ENCODE peak calls at places on chromosomes 1 and 21, in eight cellular contexts. One of them, this sample, is unnamed.

GRCh38 chr1:22808186-22808845 is 97.7 kb downstream of the EPHB2 start:
- DNase-seq in HCT116: no peak
- DNase-seq in astrocyte of the spinal cord: peak
- DNase-seq in GM19239: no peak
- DNase-seq in NCI-H1694: no peak
- DNase-seq in mesendoderm: no peak
- DNase-seq in stimulated activated CD4-positive, alpha-beta T cell treated with anti-CD3 and anti-CD28 coated beads, Interleukin-2, amount 100 ng/mL, for 24 hours: no peak
- DNase-seq in left ventricle myocardium inferior: no peak
- DNase-seq in this sample: no peak

GRCh38 chr1:17763995-17764394 is 8.9 kb downstream of the ACTL8 start:
- DNase-seq in HCT116: no peak
- DNase-seq in astrocyte of the spinal cord: no peak
- DNase-seq in GM19239: no peak
- DNase-seq in NCI-H1694: no peak
- DNase-seq in mesendoderm: no peak
- DNase-seq in stimulated activated CD4-positive, alpha-beta T cell treated with anti-CD3 and anti-CD28 coated beads, Interleukin-2, amount 100 ng/mL, for 24 hours: no peak
- DNase-seq in left ventricle myocardium inferior: no peak
- DNase-seq in this sample: no peak

GRCh38 chr1:15155191-15155590 is 1.6 kb downstream of the TMEM51 start:
- DNase-seq in HCT116: no peak
- DNase-seq in astrocyte of the spinal cord: no peak
- DNase-seq in GM19239: no peak
- DNase-seq in NCI-H1694: no peak
- DNase-seq in mesendoderm: no peak
- DNase-seq in stimulated activated CD4-positive, alpha-beta T cell treated with anti-CD3 and anti-CD28 coated beads, Interleukin-2, amount 100 ng/mL, for 24 hours: no peak
- DNase-seq in left ventricle myocardium inferior: no peak
- DNase-seq in this sample: no peak

GRCh38 chr1:40036574-40036973 is 4.0 kb upstream of the CAP1 start:
- DNase-seq in HCT116: no peak
- DNase-seq in astrocyte of the spinal cord: peak
- DNase-seq in GM19239: no peak
- DNase-seq in NCI-H1694: peak
- DNase-seq in mesendoderm: no peak
- DNase-seq in stimulated activated CD4-positive, alpha-beta T cell treated with anti-CD3 and anti-CD28 coated beads, Interleukin-2, amount 100 ng/mL, for 24 hours: no peak
- DNase-seq in left ventricle myocardium inferior: peak
- DNase-seq in this sample: no peak

GRCh38 chr21:31042080-31042464 is 3.8 kb upstream of the KRTAP19-8 start:
- DNase-seq in HCT116: no peak
- DNase-seq in astrocyte of the spinal cord: no peak
- DNase-seq in GM19239: no peak
- DNase-seq in NCI-H1694: no peak
- DNase-seq in mesendoderm: no peak
- DNase-seq in stimulated activated CD4-positive, alpha-beta T cell treated with anti-CD3 and anti-CD28 coated beads, Interleukin-2, amount 100 ng/mL, for 24 hours: no peak
- DNase-seq in left ventricle myocardium inferior: no peak
- DNase-seq in this sample: no peak

GRCh38 chr1:43447891-43448708 is 5.6 kb downstream of the HYI start:
- DNase-seq in HCT116: no peak
- DNase-seq in astrocyte of the spinal cord: no peak
- DNase-seq in GM19239: no peak
- DNase-seq in NCI-H1694: no peak
- DNase-seq in mesendoderm: no peak
- DNase-seq in stimulated activated CD4-positive, alpha-beta T cell treated with anti-CD3 and anti-CD28 coated beads, Interleukin-2, amount 100 ng/mL, for 24 hours: no peak
- DNase-seq in left ventricle myocardium inferior: no peak
- DNase-seq in this sample: no peak

GRCh38 chr21:28136687-28137086 is 856.0 kb downstream of the LTN1 start:
- DNase-seq in HCT116: no peak
- DNase-seq in astrocyte of the spinal cord: no peak
- DNase-seq in GM19239: no peak
- DNase-seq in NCI-H1694: no peak
- DNase-seq in mesendoderm: no peak
- DNase-seq in stimulated activated CD4-positive, alpha-beta T cell treated with anti-CD3 and anti-CD28 coated beads, Interleukin-2, amount 100 ng/mL, for 24 hours: no peak
- DNase-seq in left ventricle myocardium inferior: no peak
- DNase-seq in this sample: no peak

GRCh38 chr1:190615818-190616217 is 138.2 kb upstream of the BRINP3 start:
- DNase-seq in HCT116: no peak
- DNase-seq in astrocyte of the spinal cord: no peak
- DNase-seq in GM19239: no peak
- DNase-seq in NCI-H1694: no peak
- DNase-seq in mesendoderm: peak
- DNase-seq in stimulated activated CD4-positive, alpha-beta T cell treated with anti-CD3 and anti-CD28 coated beads, Interleukin-2, amount 100 ng/mL, for 24 hours: no peak
- DNase-seq in left ventricle myocardium inferior: no peak
- DNase-seq in this sample: no peak

GRCh38 chr1:61183471-61184034 is 101.2 kb downstream of the NFIA start:
- DNase-seq in HCT116: no peak
- DNase-seq in astrocyte of the spinal cord: peak
- DNase-seq in GM19239: no peak
- DNase-seq in NCI-H1694: no peak
- DNase-seq in mesendoderm: no peak
- DNase-seq in stimulated activated CD4-positive, alpha-beta T cell treated with anti-CD3 and anti-CD28 coated beads, Interleukin-2, amount 100 ng/mL, for 24 hours: no peak
- DNase-seq in left ventricle myocardium inferior: peak
- DNase-seq in this sample: no peak

GRCh38 chr1:143691400-143691891 is 280.3 kb downstream of the FAM72C start:
- DNase-seq in HCT116: peak
- DNase-seq in astrocyte of the spinal cord: no peak
- DNase-seq in GM19239: no peak
- DNase-seq in NCI-H1694: peak
- DNase-seq in mesendoderm: peak
- DNase-seq in stimulated activated CD4-positive, alpha-beta T cell treated with anti-CD3 and anti-CD28 coated beads, Interleukin-2, amount 100 ng/mL, for 24 hours: peak
- DNase-seq in left ventricle myocardium inferior: no peak
- DNase-seq in this sample: no peak

GRCh38 chr1:41275831-41276230 is 33.7 kb upstream of the SCMH1 start:
- DNase-seq in HCT116: no peak
- DNase-seq in astrocyte of the spinal cord: no peak
- DNase-seq in GM19239: no peak
- DNase-seq in NCI-H1694: no peak
- DNase-seq in mesendoderm: no peak
- DNase-seq in stimulated activated CD4-positive, alpha-beta T cell treated with anti-CD3 and anti-CD28 coated beads, Interleukin-2, amount 100 ng/mL, for 24 hours: no peak
- DNase-seq in left ventricle myocardium inferior: no peak
- DNase-seq in this sample: no peak

GRCh38 chr1:10667815-10668214 is 128.6 kb downstream of the CASZ1 start:
- DNase-seq in HCT116: no peak
- DNase-seq in astrocyte of the spinal cord: no peak
- DNase-seq in GM19239: no peak
- DNase-seq in NCI-H1694: no peak
- DNase-seq in mesendoderm: no peak
- DNase-seq in stimulated activated CD4-positive, alpha-beta T cell treated with anti-CD3 and anti-CD28 coated beads, Interleukin-2, amount 100 ng/mL, for 24 hours: no peak
- DNase-seq in left ventricle myocardium inferior: no peak
- DNase-seq in this sample: no peak

GRCh38 chr1:19780267-19780877 is 19.3 kb downstream of the TMCO4 start:
- DNase-seq in HCT116: no peak
- DNase-seq in astrocyte of the spinal cord: no peak
- DNase-seq in GM19239: no peak
- DNase-seq in NCI-H1694: no peak
- DNase-seq in mesendoderm: no peak
- DNase-seq in stimulated activated CD4-positive, alpha-beta T cell treated with anti-CD3 and anti-CD28 coated beads, Interleukin-2, amount 100 ng/mL, for 24 hours: no peak
- DNase-seq in left ventricle myocardium inferior: no peak
- DNase-seq in this sample: no peak

GRCh38 chr1:41657101-41657500 is 172.6 kb upstream of the EDN2 start:
- DNase-seq in HCT116: no peak
- DNase-seq in astrocyte of the spinal cord: no peak
- DNase-seq in GM19239: no peak
- DNase-seq in NCI-H1694: no peak
- DNase-seq in mesendoderm: no peak
- DNase-seq in stimulated activated CD4-positive, alpha-beta T cell treated with anti-CD3 and anti-CD28 coated beads, Interleukin-2, amount 100 ng/mL, for 24 hours: no peak
- DNase-seq in left ventricle myocardium inferior: no peak
- DNase-seq in this sample: no peak

GRCh38 chr1:160830321-160831153 is 32.1 kb downstream of the CD244 start:
- DNase-seq in HCT116: peak
- DNase-seq in astrocyte of the spinal cord: peak
- DNase-seq in GM19239: peak
- DNase-seq in NCI-H1694: no peak
- DNase-seq in mesendoderm: peak
- DNase-seq in stimulated activated CD4-positive, alpha-beta T cell treated with anti-CD3 and anti-CD28 coated beads, Interleukin-2, amount 100 ng/mL, for 24 hours: peak
- DNase-seq in left ventricle myocardium inferior: no peak
- DNase-seq in this sample: peak

GRCh38 chr1:8089535-8090228 is 63.6 kb upstream of the ERRFI1 start:
- DNase-seq in HCT116: no peak
- DNase-seq in astrocyte of the spinal cord: peak
- DNase-seq in GM19239: no peak
- DNase-seq in NCI-H1694: no peak
- DNase-seq in mesendoderm: no peak
- DNase-seq in stimulated activated CD4-positive, alpha-beta T cell treated with anti-CD3 and anti-CD28 coated beads, Interleukin-2, amount 100 ng/mL, for 24 hours: no peak
- DNase-seq in left ventricle myocardium inferior: no peak
- DNase-seq in this sample: no peak

GRCh38 chr1:56414728-56415224 is 164.6 kb downstream of the PLPP3 start:
- DNase-seq in HCT116: no peak
- DNase-seq in astrocyte of the spinal cord: no peak
- DNase-seq in GM19239: no peak
- DNase-seq in NCI-H1694: no peak
- DNase-seq in mesendoderm: no peak
- DNase-seq in stimulated activated CD4-positive, alpha-beta T cell treated with anti-CD3 and anti-CD28 coated beads, Interleukin-2, amount 100 ng/mL, for 24 hours: no peak
- DNase-seq in left ventricle myocardium inferior: no peak
- DNase-seq in this sample: no peak

GRCh38 chr1:26923711-26924110 is 2.2 kb downstream of the NUDC start:
- DNase-seq in HCT116: no peak
- DNase-seq in astrocyte of the spinal cord: peak
- DNase-seq in GM19239: no peak
- DNase-seq in NCI-H1694: no peak
- DNase-seq in mesendoderm: no peak
- DNase-seq in stimulated activated CD4-positive, alpha-beta T cell treated with anti-CD3 and anti-CD28 coated beads, Interleukin-2, amount 100 ng/mL, for 24 hours: peak
- DNase-seq in left ventricle myocardium inferior: no peak
- DNase-seq in this sample: peak

GRCh38 chr1:67704351-67704750 is 19.4 kb downstream of the GADD45A start:
- DNase-seq in HCT116: no peak
- DNase-seq in astrocyte of the spinal cord: no peak
- DNase-seq in GM19239: no peak
- DNase-seq in NCI-H1694: no peak
- DNase-seq in mesendoderm: no peak
- DNase-seq in stimulated activated CD4-positive, alpha-beta T cell treated with anti-CD3 and anti-CD28 coated beads, Interleukin-2, amount 100 ng/mL, for 24 hours: no peak
- DNase-seq in left ventricle myocardium inferior: no peak
- DNase-seq in this sample: no peak

GRCh38 chr1:26288311-26288941 is 8.5 kb downstream of the SH3BGRL3 start:
- DNase-seq in HCT116: no peak
- DNase-seq in astrocyte of the spinal cord: no peak
- DNase-seq in GM19239: no peak
- DNase-seq in NCI-H1694: no peak
- DNase-seq in mesendoderm: no peak
- DNase-seq in stimulated activated CD4-positive, alpha-beta T cell treated with anti-CD3 and anti-CD28 coated beads, Interleukin-2, amount 100 ng/mL, for 24 hours: peak
- DNase-seq in left ventricle myocardium inferior: no peak
- DNase-seq in this sample: no peak

GRCh38 chr1:201597551-201598230 is 58.8 kb downstream of the NAV1 start:
- DNase-seq in HCT116: no peak
- DNase-seq in astrocyte of the spinal cord: no peak
- DNase-seq in GM19239: no peak
- DNase-seq in NCI-H1694: no peak
- DNase-seq in mesendoderm: no peak
- DNase-seq in stimulated activated CD4-positive, alpha-beta T cell treated with anti-CD3 and anti-CD28 coated beads, Interleukin-2, amount 100 ng/mL, for 24 hours: no peak
- DNase-seq in left ventricle myocardium inferior: peak
- DNase-seq in this sample: peak

GRCh38 chr1:68600049-68600661 is 103.3 kb upstream of the DEPDC1 start:
- DNase-seq in HCT116: peak
- DNase-seq in astrocyte of the spinal cord: peak
- DNase-seq in GM19239: no peak
- DNase-seq in NCI-H1694: no peak
- DNase-seq in mesendoderm: peak
- DNase-seq in stimulated activated CD4-positive, alpha-beta T cell treated with anti-CD3 and anti-CD28 coated beads, Interleukin-2, amount 100 ng/mL, for 24 hours: no peak
- DNase-seq in left ventricle myocardium inferior: no peak
- DNase-seq in this sample: no peak

GRCh38 chr1:171597203-171597602 is 24.8 kb upstream of the MYOCOS start:
- DNase-seq in HCT116: no peak
- DNase-seq in astrocyte of the spinal cord: no peak
- DNase-seq in GM19239: no peak
- DNase-seq in NCI-H1694: no peak
- DNase-seq in mesendoderm: no peak
- DNase-seq in stimulated activated CD4-positive, alpha-beta T cell treated with anti-CD3 and anti-CD28 coated beads, Interleukin-2, amount 100 ng/mL, for 24 hours: no peak
- DNase-seq in left ventricle myocardium inferior: no peak
- DNase-seq in this sample: no peak

GRCh38 chr1:46469846-46470245 is 19.8 kb upstream of the DMBX1 start:
- DNase-seq in HCT116: no peak
- DNase-seq in astrocyte of the spinal cord: no peak
- DNase-seq in GM19239: no peak
- DNase-seq in NCI-H1694: no peak
- DNase-seq in mesendoderm: no peak
- DNase-seq in stimulated activated CD4-positive, alpha-beta T cell treated with anti-CD3 and anti-CD28 coated beads, Interleukin-2, amount 100 ng/mL, for 24 hours: no peak
- DNase-seq in left ventricle myocardium inferior: no peak
- DNase-seq in this sample: no peak

GRCh38 chr1:17565551-17565971 is 26.1 kb downstream of the ARHGEF10L start:
- DNase-seq in HCT116: no peak
- DNase-seq in astrocyte of the spinal cord: no peak
- DNase-seq in GM19239: no peak
- DNase-seq in NCI-H1694: no peak
- DNase-seq in mesendoderm: peak
- DNase-seq in stimulated activated CD4-positive, alpha-beta T cell treated with anti-CD3 and anti-CD28 coated beads, Interleukin-2, amount 100 ng/mL, for 24 hours: no peak
- DNase-seq in left ventricle myocardium inferior: no peak
- DNase-seq in this sample: no peak

GRCh38 chr1:186113454-186113853 is 261.6 kb downstream of the TPR start:
- DNase-seq in HCT116: no peak
- DNase-seq in astrocyte of the spinal cord: no peak
- DNase-seq in GM19239: no peak
- DNase-seq in NCI-H1694: no peak
- DNase-seq in mesendoderm: no peak
- DNase-seq in stimulated activated CD4-positive, alpha-beta T cell treated with anti-CD3 and anti-CD28 coated beads, Interleukin-2, amount 100 ng/mL, for 24 hours: no peak
- DNase-seq in left ventricle myocardium inferior: no peak
- DNase-seq in this sample: no peak

GRCh38 chr1:200779326-200779725 is 40.6 kb downstream of the CAMSAP2 start:
- DNase-seq in HCT116: no peak
- DNase-seq in astrocyte of the spinal cord: no peak
- DNase-seq in GM19239: no peak
- DNase-seq in NCI-H1694: no peak
- DNase-seq in mesendoderm: peak
- DNase-seq in stimulated activated CD4-positive, alpha-beta T cell treated with anti-CD3 and anti-CD28 coated beads, Interleukin-2, amount 100 ng/mL, for 24 hours: no peak
- DNase-seq in left ventricle myocardium inferior: no peak
- DNase-seq in this sample: no peak

GRCh38 chr1:10211805-10212405 is 1.5 kb downstream of the KIF1B start:
- DNase-seq in HCT116: no peak
- DNase-seq in astrocyte of the spinal cord: no peak
- DNase-seq in GM19239: no peak
- DNase-seq in NCI-H1694: no peak
- DNase-seq in mesendoderm: no peak
- DNase-seq in stimulated activated CD4-positive, alpha-beta T cell treated with anti-CD3 and anti-CD28 coated beads, Interleukin-2, amount 100 ng/mL, for 24 hours: no peak
- DNase-seq in left ventricle myocardium inferior: no peak
- DNase-seq in this sample: no peak

GRCh38 chr1:31576201-31576669 is at the start of gene TINAGL1:
- DNase-seq in HCT116: peak
- DNase-seq in astrocyte of the spinal cord: no peak
- DNase-seq in GM19239: no peak
- DNase-seq in NCI-H1694: no peak
- DNase-seq in mesendoderm: peak
- DNase-seq in stimulated activated CD4-positive, alpha-beta T cell treated with anti-CD3 and anti-CD28 coated beads, Interleukin-2, amount 100 ng/mL, for 24 hours: peak
- DNase-seq in left ventricle myocardium inferior: peak
- DNase-seq in this sample: no peak

GRCh38 chr1:117605164-117605810 is 561 bp upstream of the TENT5C start:
- DNase-seq in HCT116: no peak
- DNase-seq in astrocyte of the spinal cord: peak
- DNase-seq in GM19239: no peak
- DNase-seq in NCI-H1694: no peak
- DNase-seq in mesendoderm: peak
- DNase-seq in stimulated activated CD4-positive, alpha-beta T cell treated with anti-CD3 and anti-CD28 coated beads, Interleukin-2, amount 100 ng/mL, for 24 hours: no peak
- DNase-seq in left ventricle myocardium inferior: no peak
- DNase-seq in this sample: no peak

GRCh38 chr1:110209715-110210603 is at the start of gene KCNC4:
- DNase-seq in HCT116: peak
- DNase-seq in astrocyte of the spinal cord: peak
- DNase-seq in GM19239: peak
- DNase-seq in NCI-H1694: peak
- DNase-seq in mesendoderm: peak
- DNase-seq in stimulated activated CD4-positive, alpha-beta T cell treated with anti-CD3 and anti-CD28 coated beads, Interleukin-2, amount 100 ng/mL, for 24 hours: peak
- DNase-seq in left ventricle myocardium inferior: peak
- DNase-seq in this sample: no peak

GRCh38 chr1:188423088-188423487 is 1594.3 kb downstream of the PLA2G4A start:
- DNase-seq in HCT116: no peak
- DNase-seq in astrocyte of the spinal cord: no peak
- DNase-seq in GM19239: no peak
- DNase-seq in NCI-H1694: no peak
- DNase-seq in mesendoderm: no peak
- DNase-seq in stimulated activated CD4-positive, alpha-beta T cell treated with anti-CD3 and anti-CD28 coated beads, Interleukin-2, amount 100 ng/mL, for 24 hours: no peak
- DNase-seq in left ventricle myocardium inferior: no peak
- DNase-seq in this sample: no peak

This sample was measured in glomerular endothelial cell.